ENCODE peak calls at places on chromosome 13, in five cellular contexts. One of them, this sample, is unnamed.

GRCh38 chr13:20114066-20114465 is 46.8 kb downstream of the GJA3 start:
- DNase-seq in GM12878: no peak
- DNase-seq in A549: no peak
- DNase-seq in SK-N-SH: no peak
- DNase-seq in K562: no peak
- DNase-seq in this sample: no peak

GRCh38 chr13:101916108-101916757 is 463.8 kb downstream of the ITGBL1 start:
- DNase-seq in GM12878: no peak
- DNase-seq in A549: peak; percentile 37
- DNase-seq in SK-N-SH: peak; percentile 87
- DNase-seq in K562: no peak
- DNase-seq in this sample: no peak

GRCh38 chr13:105960326-105960725 is 575.1 kb downstream of the EFNB2 start:
- DNase-seq in GM12878: no peak
- DNase-seq in A549: no peak
- DNase-seq in SK-N-SH: no peak
- DNase-seq in K562: no peak
- DNase-seq in this sample: no peak

GRCh38 chr13:86825410-86825809 is 845.8 kb upstream of the SLITRK5 start:
- DNase-seq in GM12878: no peak
- DNase-seq in A549: no peak
- DNase-seq in SK-N-SH: no peak
- DNase-seq in K562: no peak
- DNase-seq in this sample: no peak

GRCh38 chr13:59546178-59546577 is 617.5 kb downstream of the DIAPH3 start:
- DNase-seq in GM12878: no peak
- DNase-seq in A549: no peak
- DNase-seq in SK-N-SH: no peak
- DNase-seq in K562: no peak
- DNase-seq in this sample: no peak

GRCh38 chr13:48304132-48304876 is 753 bp downstream of the RB1 start:
- DNase-seq in GM12878: peak; percentile 92
- DNase-seq in A549: peak; percentile 22
- DNase-seq in SK-N-SH: peak; percentile 50
- DNase-seq in K562: peak; percentile 11
- DNase-seq in this sample: peak; percentile 55

GRCh38 chr13:52374873-52375411 is 31.0 kb downstream of the THSD1 start:
- DNase-seq in GM12878: no peak
- DNase-seq in A549: no peak
- DNase-seq in SK-N-SH: no peak
- DNase-seq in K562: no peak
- DNase-seq in this sample: no peak

GRCh38 chr13:76860706-76861105 is 25.5 kb downstream of the KCTD12 start:
- DNase-seq in GM12878: no peak
- DNase-seq in A549: no peak
- DNase-seq in SK-N-SH: no peak
- DNase-seq in K562: no peak
- DNase-seq in this sample: no peak

GRCh38 chr13:51999525-51999924 is 11.7 kb downstream of the ATP7B start:
- DNase-seq in GM12878: no peak
- DNase-seq in A549: no peak
- DNase-seq in SK-N-SH: no peak
- DNase-seq in K562: no peak
- DNase-seq in this sample: peak; percentile 25

GRCh38 chr13:23695711-23696512 is 125.7 kb downstream of the TNFRSF19 start:
- DNase-seq in GM12878: no peak
- DNase-seq in A549: no peak
- DNase-seq in SK-N-SH: no peak
- DNase-seq in K562: no peak
- DNase-seq in this sample: no peak

GRCh38 chr13:43878897-43879322 is 630 bp downstream of the CCDC122 start:
- DNase-seq in GM12878: peak; percentile 13
- DNase-seq in A549: peak; percentile 62
- DNase-seq in SK-N-SH: no peak
- DNase-seq in K562: no peak
- DNase-seq in this sample: peak; percentile 81

GRCh38 chr13:50994651-50995050 is 85.1 kb downstream of the RNASEH2B start:
- DNase-seq in GM12878: no peak
- DNase-seq in A549: no peak
- DNase-seq in SK-N-SH: no peak
- DNase-seq in K562: no peak
- DNase-seq in this sample: no peak

GRCh38 chr13:78319101-78319627 is 284.2 kb downstream of the POU4F1 start:
- DNase-seq in GM12878: no peak
- DNase-seq in A549: no peak
- DNase-seq in SK-N-SH: peak; percentile 0
- DNase-seq in K562: no peak
- DNase-seq in this sample: no peak

GRCh38 chr13:76216729-76217128 is 580.6 kb downstream of the LMO7 start:
- DNase-seq in GM12878: no peak
- DNase-seq in A549: no peak
- DNase-seq in SK-N-SH: no peak
- DNase-seq in K562: no peak
- DNase-seq in this sample: no peak

GRCh38 chr13:103473081-103473480 is 406.9 kb upstream of the SLC10A2 start:
- DNase-seq in GM12878: no peak
- DNase-seq in A549: no peak
- DNase-seq in SK-N-SH: no peak
- DNase-seq in K562: no peak
- DNase-seq in this sample: no peak

GRCh38 chr13:96822900-96823299 is 171.4 kb downstream of the OXGR1 start:
- DNase-seq in GM12878: no peak
- DNase-seq in A549: peak; percentile 40
- DNase-seq in SK-N-SH: peak; percentile 37
- DNase-seq in K562: peak; percentile 17
- DNase-seq in this sample: no peak

GRCh38 chr13:38819053-38819452 is 132.2 kb downstream of the FREM2 start:
- DNase-seq in GM12878: no peak
- DNase-seq in A549: no peak
- DNase-seq in SK-N-SH: no peak
- DNase-seq in K562: no peak
- DNase-seq in this sample: no peak

GRCh38 chr13:114264886-114265611 is 16.4 kb upstream of the UPF3A start:
- DNase-seq in GM12878: no peak
- DNase-seq in A549: no peak
- DNase-seq in SK-N-SH: no peak
- DNase-seq in K562: no peak
- DNase-seq in this sample: peak; percentile 79

GRCh38 chr13:84940801-84941200 is 858.4 kb downstream of the SLITRK6 start:
- DNase-seq in GM12878: no peak
- DNase-seq in A549: no peak
- DNase-seq in SK-N-SH: no peak
- DNase-seq in K562: no peak
- DNase-seq in this sample: no peak

GRCh38 chr13:24159921-24160324 is 597 bp upstream of the SPATA13 start:
- DNase-seq in GM12878: no peak
- DNase-seq in A549: peak; percentile 11
- DNase-seq in SK-N-SH: peak; percentile 46
- DNase-seq in K562: no peak
- DNase-seq in this sample: no peak

GRCh38 chr13:102881819-102882686 is 36.2 kb downstream of the ERCC5 start:
- DNase-seq in GM12878: no peak
- DNase-seq in A549: no peak
- DNase-seq in SK-N-SH: no peak
- DNase-seq in K562: no peak
- DNase-seq in this sample: no peak

GRCh38 chr13:70206671-70207070 is 98.4 kb upstream of the KLHL1 start:
- DNase-seq in GM12878: no peak
- DNase-seq in A549: no peak
- DNase-seq in SK-N-SH: no peak
- DNase-seq in K562: no peak
- DNase-seq in this sample: no peak
- TF ChIP-seq RCOR1 in GM12878: no peak
- TF ChIP-seq RCOR1 in A549: no peak
- TF ChIP-seq RCOR1 in SK-N-SH: no peak
- TF ChIP-seq RCOR1 in K562: no peak
- TF ChIP-seq RCOR1 in this sample: no peak

GRCh38 chr13:33235564-33235963 is 50.0 kb downstream of the STARD13 start:
- DNase-seq in GM12878: no peak
- DNase-seq in A549: no peak
- DNase-seq in SK-N-SH: no peak
- DNase-seq in K562: no peak
- DNase-seq in this sample: no peak
- H3K4me3 ChIP-seq in GM12878: no peak overlapping the region
- H3K4me3 ChIP-seq in A549: no peak overlapping the region
- H3K4me3 ChIP-seq in SK-N-SH: no peak overlapping the region
- H3K4me3 ChIP-seq in K562: no peak overlapping the region
- H3K4me3 ChIP-seq in this sample: no peak overlapping the region

GRCh38 chr13:30376426-30377311 is 45.6 kb upstream of the UBE2L5 start:
- DNase-seq in GM12878: peak; percentile 49
- DNase-seq in A549: no peak
- DNase-seq in SK-N-SH: no peak
- DNase-seq in K562: no peak
- DNase-seq in this sample: no peak
- TF ChIP-seq RCOR1 in GM12878: no peak
- TF ChIP-seq RCOR1 in A549: no peak
- TF ChIP-seq RCOR1 in SK-N-SH: no peak
- TF ChIP-seq RCOR1 in K562: no peak
- TF ChIP-seq RCOR1 in this sample: no peak

GRCh38 chr13:40589285-40590109 is 76.9 kb downstream of the FOXO1 start:
- DNase-seq in GM12878: peak; percentile 88
- DNase-seq in A549: peak; percentile 11
- DNase-seq in SK-N-SH: no peak
- DNase-seq in K562: no peak
- DNase-seq in this sample: no peak
- H3K4me3 ChIP-seq in GM12878: peak overlapping the region; percentile 13
- H3K4me3 ChIP-seq in A549: no peak overlapping the region
- H3K4me3 ChIP-seq in SK-N-SH: no peak overlapping the region
- H3K4me3 ChIP-seq in K562: no peak overlapping the region
- H3K4me3 ChIP-seq in this sample: no peak overlapping the region

GRCh38 chr13:31009166-31009565 is 76.7 kb downstream of the TEX26 start:
- DNase-seq in GM12878: no peak
- DNase-seq in A549: no peak
- DNase-seq in SK-N-SH: no peak
- DNase-seq in K562: no peak
- DNase-seq in this sample: no peak
- TF ChIP-seq RCOR1 in GM12878: no peak
- TF ChIP-seq RCOR1 in A549: no peak
- TF ChIP-seq RCOR1 in SK-N-SH: no peak
- TF ChIP-seq RCOR1 in K562: no peak
- TF ChIP-seq RCOR1 in this sample: no peak

This sample was measured in IMR-90.